ENCODE peak calls at places on chromosomes 2 and 18, in seven cellular contexts. One of them, this sample, is unnamed.

GRCh38 chr18:56517761-56518160 is 120.6 kb downstream of the TXNL1 start:
- DNase-seq in DMS153: no peak
- DNase-seq in left ventricle myocardium inferior: no peak
- DNase-seq in cardiac muscle cell: no peak
- DNase-seq in GM18507: no peak
- DNase-seq in epithelial cell of proximal tubule: no peak
- DNase-seq in glutamatergic neuron: no peak
- DNase-seq in this sample: no peak

GRCh38 chr2:124092685-124093084 is 67.6 kb downstream of the CNTNAP5 start:
- DNase-seq in epithelial cell of proximal tubule: no peak
- DNase-seq in left ventricle myocardium inferior: no peak
- DNase-seq in cardiac muscle cell: no peak
- DNase-seq in GM18507: no peak
- DNase-seq in glutamatergic neuron: no peak
- DNase-seq in DMS153: no peak
- DNase-seq in this sample: no peak

GRCh38 chr2:241818229-241818942 is 9.4 kb downstream of the NEU4 start:
- DNase-seq in cardiac muscle cell: no peak
- DNase-seq in left ventricle myocardium inferior: no peak
- DNase-seq in glutamatergic neuron: no peak
- DNase-seq in DMS153: no peak
- DNase-seq in GM18507: no peak
- DNase-seq in epithelial cell of proximal tubule: no peak
- DNase-seq in this sample: no peak

GRCh38 chr2:28434600-28434989 is 41.9 kb downstream of the FOSL2 start:
- DNase-seq in glutamatergic neuron: no peak
- DNase-seq in left ventricle myocardium inferior: no peak
- DNase-seq in cardiac muscle cell: no peak
- DNase-seq in GM18507: no peak
- DNase-seq in DMS153: no peak
- DNase-seq in epithelial cell of proximal tubule: no peak
- DNase-seq in this sample: no peak

GRCh38 chr2:134466141-134466540 is 212.3 kb downstream of the MGAT5 start:
- DNase-seq in epithelial cell of proximal tubule: no peak
- DNase-seq in glutamatergic neuron: peak
- DNase-seq in DMS153: no peak
- DNase-seq in cardiac muscle cell: peak
- DNase-seq in left ventricle myocardium inferior: no peak
- DNase-seq in GM18507: no peak
- DNase-seq in this sample: peak

GRCh38 chr18:24019641-24020331 is 5.2 kb downstream of the TTC39C start:
- DNase-seq in GM18507: no peak
- DNase-seq in DMS153: no peak
- DNase-seq in cardiac muscle cell: no peak
- DNase-seq in left ventricle myocardium inferior: no peak
- DNase-seq in epithelial cell of proximal tubule: no peak
- DNase-seq in glutamatergic neuron: no peak
- DNase-seq in this sample: no peak

GRCh38 chr2:74902281-74902860 is 56.1 kb upstream of the POLE4 start:
- DNase-seq in epithelial cell of proximal tubule: no peak
- DNase-seq in cardiac muscle cell: no peak
- DNase-seq in left ventricle myocardium inferior: no peak
- DNase-seq in GM18507: no peak
- DNase-seq in DMS153: no peak
- DNase-seq in glutamatergic neuron: no peak
- DNase-seq in this sample: no peak

GRCh38 chr2:47237375-47238357 is 82.6 kb upstream of the STPG4 start:
- DNase-seq in epithelial cell of proximal tubule: no peak
- DNase-seq in cardiac muscle cell: no peak
- DNase-seq in GM18507: no peak
- DNase-seq in DMS153: no peak
- DNase-seq in left ventricle myocardium inferior: peak
- DNase-seq in glutamatergic neuron: no peak
- DNase-seq in this sample: no peak

GRCh38 chr2:100228415-100228814 is 86.0 kb upstream of the AFF3 start:
- DNase-seq in cardiac muscle cell: no peak
- DNase-seq in epithelial cell of proximal tubule: no peak
- DNase-seq in glutamatergic neuron: no peak
- DNase-seq in left ventricle myocardium inferior: no peak
- DNase-seq in DMS153: no peak
- DNase-seq in GM18507: no peak
- DNase-seq in this sample: no peak

GRCh38 chr2:187580462-187581124 is 26.4 kb upstream of the TFPI start:
- DNase-seq in left ventricle myocardium inferior: no peak
- DNase-seq in GM18507: no peak
- DNase-seq in epithelial cell of proximal tubule: peak
- DNase-seq in glutamatergic neuron: no peak
- DNase-seq in DMS153: no peak
- DNase-seq in cardiac muscle cell: peak
- DNase-seq in this sample: peak

GRCh38 chr2:174593574-174594203 is 3.9 kb downstream of the WIPF1 start:
- DNase-seq in GM18507: no peak
- DNase-seq in glutamatergic neuron: no peak
- DNase-seq in left ventricle myocardium inferior: no peak
- DNase-seq in DMS153: peak
- DNase-seq in epithelial cell of proximal tubule: no peak
- DNase-seq in cardiac muscle cell: no peak
- DNase-seq in this sample: no peak

GRCh38 chr2:222289280-222290250 is 9.2 kb downstream of the PAX3 start:
- DNase-seq in epithelial cell of proximal tubule: no peak
- DNase-seq in glutamatergic neuron: no peak
- DNase-seq in GM18507: no peak
- DNase-seq in DMS153: no peak
- DNase-seq in left ventricle myocardium inferior: no peak
- DNase-seq in cardiac muscle cell: no peak
- DNase-seq in this sample: no peak

GRCh38 chr2:74703373-74703772 is 49.3 kb downstream of the SEMA4F start:
- DNase-seq in glutamatergic neuron: no peak
- DNase-seq in epithelial cell of proximal tubule: no peak
- DNase-seq in DMS153: no peak
- DNase-seq in cardiac muscle cell: no peak
- DNase-seq in left ventricle myocardium inferior: no peak
- DNase-seq in GM18507: no peak
- DNase-seq in this sample: no peak

GRCh38 chr2:95291222-95291621 is 5.9 kb upstream of the KCNIP3 start:
- DNase-seq in glutamatergic neuron: no peak
- DNase-seq in epithelial cell of proximal tubule: no peak
- DNase-seq in DMS153: no peak
- DNase-seq in cardiac muscle cell: no peak
- DNase-seq in left ventricle myocardium inferior: no peak
- DNase-seq in GM18507: no peak
- DNase-seq in this sample: no peak

GRCh38 chr2:64112016-64112415 is 32.2 kb downstream of the PELI1 start:
- DNase-seq in GM18507: no peak
- DNase-seq in glutamatergic neuron: no peak
- DNase-seq in DMS153: no peak
- DNase-seq in left ventricle myocardium inferior: no peak
- DNase-seq in epithelial cell of proximal tubule: no peak
- DNase-seq in cardiac muscle cell: no peak
- DNase-seq in this sample: no peak